ENCODE peak calls at places on chromosomes 2 and 18, in four cellular contexts. A, K, D and J are unnamed samples.

GRCh38 chr2:134142903-134143302 is 111.0 kb upstream of the MGAT5 start:
- DNase-seq in A (peak), K (no peak), D (no peak), J (no peak)

GRCh38 chr2:85578243-85579180 is 1.1 kb downstream of the VAMP8 start:
- DNase-seq in K (no peak), A (no peak), D (no peak), J (no peak)

GRCh38 chr2:180077295-180077906 is 70.3 kb upstream of the CWC22 start:
- DNase-seq in A (no peak), K (no peak), D (no peak), J (no peak)

GRCh38 chr2:128754246-128754724 is 435.6 kb upstream of the HS6ST1 start:
- DNase-seq in D (no peak), A (no peak), K (no peak), J (no peak)

GRCh38 chr18:61825386-61825785 is 67.4 kb downstream of the RNF152 start:
- DNase-seq in D (no peak), A (no peak), K (no peak), J (no peak)

GRCh38 chr2:139946690-139947089 is 1166.5 kb upstream of the NXPH2 start:
- DNase-seq in D (no peak), K (no peak), A (no peak), J (no peak)

GRCh38 chr2:24304098-24304497 is 56.2 kb downstream of the ITSN2 start:
- DNase-seq in K (no peak), D (no peak), A (no peak), J (no peak)

GRCh38 chr2:151189125-151189524 is 72.5 kb downstream of the RBM43 start:
- DNase-seq in D (no peak), K (peak), A (no peak), J (no peak)

GRCh38 chr2:65300772-65301711 is 73.4 kb downstream of the ACTR2 start:
- DNase-seq in D (no peak), A (peak), K (peak), J (peak)

GRCh38 chr2:28640263-28640907 is 111.2 kb upstream of the PPP1CB start:
- DNase-seq in D (no peak), K (no peak), A (no peak), J (no peak)